ENCODE peak calls at places on chromosomes 3 and 15, in eight cellular contexts. P is stomach, Y is ovary, H is HepG2, K is sigmoid colon, D is H1, N is GM12878, V is SK-N-SH. O is an unnamed sample.

GRCh38 chr3:197520311-197521276 is 35.2 kb downstream of the BDH1 start:
- DNase-seq in P (peak; percentile 78), Y (no peak), H (peak; percentile 96), K (no peak), D (peak; percentile 68), N (no peak), V (peak; percentile 88), O (no peak)

GRCh38 chr3:143040264-143040879 is 39.0 kb downstream of the U2SURP start:
- DNase-seq in P (no peak), Y (no peak), H (no peak), K (no peak), D (no peak), N (no peak), V (no peak), O (no peak)

GRCh38 chr3:41239587-41239986 is 40.3 kb downstream of the CTNNB1 start:
- DNase-seq in P (no peak), Y (no peak), H (no peak), K (no peak), D (no peak), N (no peak), V (no peak), O (no peak)

GRCh38 chr3:52682016-52682415 is 3.7 kb downstream of the PBRM1 start:
- DNase-seq in P (no peak), Y (peak; percentile 53), H (peak; percentile 90), K (no peak), D (no peak), N (no peak), V (peak; percentile 30), O (no peak)

GRCh38 chr3:111338059-111338698 is 203.8 kb upstream of the CD96 start:
- DNase-seq in P (peak; percentile 73), Y (no peak), H (peak; percentile 62), K (no peak), D (peak; percentile 58), N (no peak), V (peak; percentile 48), O (peak; percentile 34)

GRCh38 chr15:39079296-39079834 is 501.5 kb upstream of the THBS1 start:
- DNase-seq in P (no peak), Y (no peak), H (no peak), K (no peak), D (no peak), N (no peak), V (no peak), O (no peak)

GRCh38 chr15:96328101-96328958 is 2.2 kb upstream of the NR2F2 start:
- DNase-seq in P (no peak), Y (no peak), H (no peak), K (no peak), D (no peak), N (no peak), V (no peak), O (no peak)

GRCh38 chr15:59751552-59752413 is 62.7 kb upstream of the BNIP2 start:
- DNase-seq in P (no peak), Y (no peak), H (peak; percentile 11), K (no peak), D (no peak), N (no peak), V (no peak), O (no peak)

GRCh38 chr3:47117803-47118364 is 46.0 kb downstream of the SETD2 start:
- DNase-seq in P (no peak), Y (no peak), H (no peak), K (no peak), D (no peak), N (no peak), V (no peak), O (no peak)

GRCh38 chr3:160343132-160343531 is 55.9 kb downstream of the IFT80 start:
- DNase-seq in P (no peak), Y (no peak), H (peak; percentile 16), K (no peak), D (no peak), N (no peak), V (peak; percentile 5), O (no peak)

GRCh38 chr3:126956866-126957650 is 25.9 kb upstream of the PLXNA1 start:
- DNase-seq in P (no peak), Y (no peak), H (no peak), K (peak; percentile 56), D (no peak), N (no peak), V (no peak), O (no peak)

GRCh38 chr15:85168642-85169173 is 187.1 kb downstream of the PDE8A start:
- DNase-seq in P (peak; percentile 82), Y (no peak), H (peak; percentile 24), K (no peak), D (peak; percentile 82), N (no peak), V (peak; percentile 46), O (no peak)

GRCh38 chr3:15812183-15812582 is 14.4 kb upstream of the ANKRD28 start:
- DNase-seq in P (no peak), Y (no peak), H (no peak), K (no peak), D (no peak), N (no peak), V (peak; percentile 21), O (no peak)

GRCh38 chr3:149305376-149305775 is 28.1 kb downstream of the TM4SF18 start:
- DNase-seq in P (no peak), Y (no peak), H (no peak), K (no peak), D (no peak), N (no peak), V (no peak), O (no peak)

GRCh38 chr3:1092771-1093170 is at the start of gene CNTN6:
- DNase-seq in P (no peak), Y (no peak), H (no peak), K (no peak), D (no peak), N (no peak), V (peak; percentile 25), O (no peak)

GRCh38 chr3:55309336-55309735 is 177.8 kb downstream of the WNT5A start:
- DNase-seq in P (no peak), Y (no peak), H (no peak), K (no peak), D (no peak), N (no peak), V (no peak), O (no peak)

GRCh38 chr15:90994059-90994416 is 297 bp downstream of the PRC1 start:
- DNase-seq in P (peak; percentile 26), Y (no peak), H (no peak), K (no peak), D (no peak), N (no peak), V (peak; percentile 62), O (no peak)

GRCh38 chr3:108946292-108947290 is 7.1 kb downstream of the GUCA1C start:
- DNase-seq in P (no peak), Y (no peak), H (no peak), K (no peak), D (no peak), N (no peak), V (no peak), O (no peak)

GRCh38 chr3:184769771-184770170 is 42.2 kb upstream of the VPS8 start:
- DNase-seq in P (no peak), Y (no peak), H (no peak), K (no peak), D (no peak), N (no peak), V (no peak), O (no peak)
- H3K27me3 ChIP-seq in P (no peaks in the 10 kb centered on the region), Y (no peaks in the 10 kb centered on the region), H (peaks cover 38% of the 10 kb centered on the region), K (peaks cover 5% of the 10 kb centered on the region), D (no peaks in the 10 kb centered on the region), N (no peaks in the 10 kb centered on the region), V (no peaks in the 10 kb centered on the region), O (no peaks in the 10 kb centered on the region)

GRCh38 chr3:175932586-175932985 is 1073.5 kb downstream of the NAALADL2 start:
- DNase-seq in P (no peak), Y (no peak), H (no peak), K (no peak), D (no peak), N (no peak), V (no peak), O (no peak)
- TF ChIP-seq EP300 in P (no peak), Y (no peak), H (no peak), K (no peak), D (no peak), N (no peak), V (no peak), O (no peak)

GRCh38 chr3:37536799-37537311 is 324.8 kb upstream of the CTDSPL start:
- DNase-seq in P (no peak), Y (no peak), H (no peak), K (no peak), D (no peak), N (no peak), V (no peak), O (no peak)
- H3K27me3 ChIP-seq in P (no peaks in the 10 kb centered on the region), Y (no peaks in the 10 kb centered on the region), H (peaks cover 26% of the 10 kb centered on the region), K (no peaks in the 10 kb centered on the region), D (no peaks in the 10 kb centered on the region), N (peaks cover 2% of the 10 kb centered on the region), V (no peaks in the 10 kb centered on the region), O (no peaks in the 10 kb centered on the region)

DNA sequence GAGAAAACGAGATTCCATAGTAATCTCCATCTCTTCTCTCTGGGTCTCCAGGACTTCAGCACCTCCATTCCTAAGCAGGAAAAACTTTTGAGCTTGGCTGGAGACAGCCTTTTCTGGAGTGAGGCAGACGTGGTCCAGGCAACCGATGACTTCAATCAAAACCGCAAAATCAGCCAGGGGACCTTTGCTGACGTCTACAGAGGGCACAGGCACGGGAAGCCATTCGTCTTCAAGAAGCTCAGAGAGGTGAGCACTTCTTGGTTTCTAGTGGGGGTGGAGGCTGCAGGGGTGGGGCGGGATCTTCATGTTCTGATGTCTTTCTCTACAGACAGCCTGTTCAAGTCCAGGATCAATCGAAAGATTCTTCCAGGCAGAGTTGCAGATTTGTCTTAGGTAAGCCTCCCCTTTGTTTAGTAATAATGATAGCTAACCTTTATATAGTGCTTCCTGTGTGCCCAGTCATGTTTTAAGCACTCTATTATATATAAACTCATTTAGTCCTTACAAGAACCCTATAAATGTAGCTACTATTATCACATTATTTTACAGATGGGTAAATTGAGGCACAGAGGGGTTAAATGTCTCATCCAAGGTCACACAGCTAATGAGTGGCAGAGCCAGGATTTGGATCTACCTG is 35.0 kb upstream of the TATDN2 start:
- DNase-seq in P (no peak), Y (no peak), H (no peak), K (no peak), D (no peak), N (no peak), V (no peak), O (no peak)
- TF ChIP-seq EP300 in P (no peak), Y (no peak), H (no peak), K (no peak), D (no peak), N (peak; percentile 20), V (no peak), O (no peak)

GRCh38 chr3:128493221-128494151 is 485 bp upstream of the GATA2 start:
- DNase-seq in P (no peak), Y (no peak), H (no peak), K (peak; percentile 65), D (peak; percentile 52), N (no peak), V (peak; percentile 92), O (no peak)
- H3K27me3 ChIP-seq in P (peaks cover 46% of the 10 kb centered on the region), Y (peaks cover 10% of the 10 kb centered on the region), H (no peaks in the 10 kb centered on the region), K (peaks cover 100% of the 10 kb centered on the region), D (peaks cover 98% of the 10 kb centered on the region), N (peaks cover 31% of the 10 kb centered on the region), V (peaks cover 23% of the 10 kb centered on the region), O (peaks cover 97% of the 10 kb centered on the region)

DNA sequence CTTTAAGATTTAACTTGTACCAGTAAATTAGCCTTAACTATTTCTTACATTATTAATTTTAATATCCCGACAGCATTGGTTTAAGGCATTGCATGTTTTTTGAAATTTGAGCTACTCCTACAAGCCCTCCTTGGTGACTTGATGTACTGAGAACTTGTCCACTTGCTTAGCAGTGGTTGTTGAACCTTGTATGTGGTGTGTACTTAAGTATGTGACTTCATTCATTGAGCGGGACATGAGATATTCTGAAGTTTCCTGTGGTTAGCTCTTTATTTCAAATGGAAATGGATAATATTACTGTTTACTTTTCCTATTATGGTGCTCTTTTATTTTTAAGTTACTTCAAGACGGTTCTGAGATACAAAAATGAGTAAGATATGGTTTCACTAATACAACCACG is 3.6 kb upstream of the COL6A5 start:
- DNase-seq in P (no peak), Y (no peak), H (no peak), K (no peak), D (no peak), N (no peak), V (no peak), O (no peak)
- TF ChIP-seq EP300 in P (no peak), Y (no peak), H (no peak), K (no peak), D (no peak), N (no peak), V (no peak), O (no peak)

O was measured in tibial nerve.